ENCODE peak calls at places on chromosomes 16 and 17, in ten cellular contexts. B is psoas muscle, G is uterus, L is A549, U is body of pancreas, W is tibial artery, D is pancreas, E is left ventricle myocardium inferior, C is Peyer's patch, Q is HCT116. V is an unnamed sample.
A peak's percentile ranks its signal among the peaks of the same experiment; 100 is the strongest.

GRCh38 chr17:42679001-42679491 is 2.3 kb upstream of the PLEKHH3 start:
- DNase-seq in L (peak; percentile 57), U (peak; percentile 73), D (peak; percentile 74), W (peak; percentile 53), Q (no peak), E (no peak), B (peak; percentile 70), G (peak; percentile 73), C (no peak), V (peak; percentile 78)

GRCh38 chr17:4536742-4537411 is 18.3 kb downstream of the MYBBP1A start:
- DNase-seq in W (peak; percentile 66), E (peak; percentile 42), L (no peak), U (no peak), Q (no peak), B (peak; percentile 70), G (peak; percentile 61), C (no peak), D (no peak), V (no peak)

GRCh38 chr17:83065660-83066542 is 13.5 kb upstream of the METRNL start:
- DNase-seq in W (no peak), G (peak; percentile 9), C (no peak), E (peak; percentile 11), B (peak; percentile 34), Q (no peak), U (peak; percentile 5), L (no peak), D (no peak), V (peak; percentile 3)

GRCh38 chr16:85477801-85478363 is 135.2 kb upstream of the GSE1 start:
- DNase-seq in B (no peak), E (no peak), G (no peak), W (no peak), L (no peak), U (no peak), Q (no peak), D (no peak), C (no peak), V (no peak)

GRCh38 chr16:13904179-13904691 is 15.7 kb upstream of the ERCC4 start:
- DNase-seq in C (no peak), B (no peak), U (no peak), G (no peak), E (no peak), Q (no peak), L (no peak), D (no peak), W (no peak), V (no peak)

GRCh38 chr16:89395150-89396142 is 94.9 kb downstream of the ANKRD11 start:
- DNase-seq in B (peak; percentile 93), U (peak; percentile 94), E (peak; percentile 87), L (peak; percentile 88), Q (no peak), G (peak; percentile 94), D (peak; percentile 93), C (peak; percentile 40), W (peak; percentile 93), V (peak; percentile 84)

GRCh38 chr17:77875881-77876509 is 82.5 kb upstream of the TNRC6C start:
- DNase-seq in L (peak; percentile 60), Q (peak; percentile 75), G (no peak), B (no peak), U (no peak), D (no peak), C (no peak), E (no peak), W (no peak), V (no peak)

GRCh38 chr16:88314991-88315542 is 67.7 kb upstream of the ZNF469 start:
- DNase-seq in L (no peak), E (no peak), C (no peak), G (no peak), Q (no peak), B (peak; percentile 32), W (no peak), D (no peak), U (no peak), V (no peak)

GRCh38 chr16:2466667-2467300 is 4.3 kb upstream of the NTN3 start:
- DNase-seq in C (no peak), Q (no peak), B (no peak), G (no peak), U (no peak), E (no peak), D (no peak), L (no peak), W (no peak), V (no peak)

GRCh38 chr16:4538067-4538385 is 547 bp downstream of the CDIP1 start:
- DNase-seq in W (no peak), E (no peak), U (no peak), C (no peak), L (no peak), D (no peak), B (no peak), G (no peak), Q (no peak), V (no peak)

GRCh38 chr17:74619077-74619673 is 4.4 kb downstream of the CD300E start:
- DNase-seq in W (peak; percentile 66), L (no peak), E (peak; percentile 54), U (no peak), G (no peak), C (no peak), Q (no peak), B (peak; percentile 61), D (no peak), V (no peak)

GRCh38 chr16:730666-731509 is 4.0 kb downstream of the HAGHL start:
- DNase-seq in W (no peak), U (no peak), G (no peak), E (no peak), C (no peak), L (no peak), B (no peak), Q (no peak), D (no peak), V (peak; percentile 51)

GRCh38 chr16:56401482-56401881 is 23.9 kb downstream of the AMFR start:
- DNase-seq in E (no peak), D (no peak), Q (peak; percentile 12), B (peak; percentile 71), W (no peak), C (no peak), G (no peak), L (peak; percentile 48), U (no peak), V (no peak)

GRCh38 chr17:14950216-14950615 is 314.9 kb downstream of the PMP22 start:
- DNase-seq in D (no peak), B (no peak), G (no peak), U (no peak), Q (no peak), E (no peak), C (no peak), W (no peak), L (no peak), V (no peak)

GRCh38 chr17:51029568-51030463 is 90.9 kb downstream of the SPAG9 start:
- DNase-seq in W (no peak), L (no peak), G (no peak), C (no peak), Q (no peak), E (no peak), U (no peak), D (no peak), B (no peak), V (no peak)

GRCh38 chr17:51036084-51036483 is 84.6 kb downstream of the SPAG9 start:
- DNase-seq in D (no peak), B (no peak), C (no peak), U (no peak), G (no peak), Q (no peak), W (no peak), E (no peak), L (no peak), V (no peak)

GRCh38 chr17:51032850-51033249 is 87.8 kb downstream of the SPAG9 start:
- DNase-seq in U (no peak), G (no peak), D (no peak), B (no peak), E (no peak), W (no peak), L (no peak), Q (no peak), C (no peak), V (no peak)

GRCh38 chr17:51035436-51035835 is 85.2 kb downstream of the SPAG9 start:
- DNase-seq in W (no peak), E (no peak), D (no peak), B (no peak), C (no peak), G (no peak), Q (no peak), L (no peak), U (no peak), V (no peak)

DNA sequence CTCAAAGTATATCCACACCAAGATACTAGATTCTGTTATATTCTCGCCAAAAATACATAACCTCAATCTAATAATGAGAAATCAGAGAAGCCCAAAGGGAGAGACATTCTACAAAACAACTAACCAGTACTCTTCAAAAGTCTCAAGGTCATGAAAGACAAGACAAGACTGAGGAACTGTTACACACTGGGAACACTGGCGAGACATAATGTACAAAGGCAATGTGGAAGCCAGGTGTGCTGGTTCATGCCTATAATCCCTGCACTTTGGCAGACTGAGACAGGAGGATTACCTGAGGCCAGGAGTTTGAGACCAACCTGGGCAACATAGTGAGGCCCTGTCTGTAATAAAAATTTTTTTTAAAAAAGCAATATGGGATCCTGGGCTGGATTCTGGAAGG is 85.9 kb downstream of the SPAG9 start:
- DNase-seq in E (no peak), B (no peak), D (no peak), U (no peak), G (no peak), L (no peak), C (no peak), Q (no peak), W (no peak), V (no peak)
- H3K4me1 ChIP-seq in E (peaks cover 20% of the 10 kb centered on the region), B (no peaks in the 10 kb centered on the region), D (no peaks in the 10 kb centered on the region), U (no peaks in the 10 kb centered on the region), G (no peaks in the 10 kb centered on the region), L (peaks cover 5% of the 10 kb centered on the region), C (no peaks in the 10 kb centered on the region), Q (no peaks in the 10 kb centered on the region), W (peaks cover 13% of the 10 kb centered on the region), V (no peaks in the 10 kb centered on the region)

GRCh38 chr17:70855401-70856054 is 686.2 kb downstream of the KCNJ2 start:
- DNase-seq in Q (no peak), B (no peak), G (no peak), U (peak; percentile 14), L (no peak), W (no peak), D (peak; percentile 14), C (no peak), E (no peak), V (no peak)
- H3K9me3 ChIP-seq in Q (no peaks in the 10 kb centered on the region), B (no peaks in the 10 kb centered on the region), G (no peaks in the 10 kb centered on the region), U (no peaks in the 10 kb centered on the region), L (peaks cover 6% of the 10 kb centered on the region), W (no peaks in the 10 kb centered on the region), D (no peaks in the 10 kb centered on the region), C (no peaks in the 10 kb centered on the region), E (no peaks in the 10 kb centered on the region), V (no peaks in the 10 kb centered on the region)

DNA sequence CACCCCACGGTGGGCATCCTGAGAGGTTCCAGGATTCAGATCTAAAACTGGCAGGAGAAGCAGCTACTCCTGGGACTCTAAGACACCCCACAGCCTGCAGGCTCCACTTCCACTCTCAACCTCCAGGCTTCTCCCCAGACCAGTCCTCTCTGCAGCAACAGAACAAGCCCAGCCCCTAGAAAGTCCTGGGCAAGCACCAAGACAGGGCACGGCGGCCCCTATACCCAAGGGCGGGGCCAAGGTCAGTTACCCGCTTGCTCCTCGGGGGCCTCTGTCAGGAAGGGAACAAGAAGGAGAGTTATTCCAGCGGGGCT is 62.8 kb downstream of the MYO18A start:
- DNase-seq in G (no peak), C (no peak), L (no peak), D (no peak), E (no peak), U (no peak), Q (no peak), B (no peak), W (no peak), V (no peak)
- TF ChIP-seq CTCF in G (no peak), C (no peak), L (no peak), D (no peak), E (peak; percentile 40), U (no peak), Q (no peak), B (peak; percentile 3), W (no peak), V (no peak)

GRCh38 chr17:40525294-40525693 is 23.9 kb upstream of the TNS4 start:
- DNase-seq in B (no peak), C (no peak), U (no peak), D (no peak), L (no peak), E (no peak), W (no peak), Q (no peak), G (no peak), V (no peak)
- H3K4me1 ChIP-seq in B (no peaks in the 10 kb centered on the region), C (no peaks in the 10 kb centered on the region), U (no peaks in the 10 kb centered on the region), D (no peaks in the 10 kb centered on the region), L (peaks cover 39% of the 10 kb centered on the region), E (peaks cover 7% of the 10 kb centered on the region), W (no peaks in the 10 kb centered on the region), Q (peaks cover 33% of the 10 kb centered on the region), G (no peaks in the 10 kb centered on the region), V (no peaks in the 10 kb centered on the region)

V was measured in mucosa of descending colon.